ENCODE peak calls at places on chromosomes 11 and 22, in eight cellular contexts. G is GM20000, M is osteoblast, X is kidney, P is AG09309, T is fibroblast of the aortic adventitia, U is lung, I is H9. F is an unnamed sample.

GRCh38 chr11:70251583-70252285 is 18.8 kb upstream of the PPFIA1 start:
- DNase-seq in I (no peak), P (no peak), T (peak; percentile 55), U (no peak), M (peak; percentile 73), G (no peak), X (peak; percentile 42), F (no peak)

GRCh38 chr11:85875505-85875904 is 20.3 kb downstream of the CCDC83 start:
- DNase-seq in M (no peak), T (peak; percentile 28), P (peak; percentile 44), U (no peak), G (no peak), X (no peak), I (no peak), F (no peak)

GRCh38 chr11:61897387-61898246 is 6.3 kb upstream of the FADS3 start:
- DNase-seq in I (peak; percentile 89), G (peak; percentile 87), M (peak; percentile 98), U (peak; percentile 78), P (no peak), T (peak; percentile 67), X (peak; percentile 91), F (no peak)

GRCh38 chr11:68579455-68579854 is 104.9 kb upstream of the GAL start:
- DNase-seq in T (peak; percentile 4), I (no peak), X (no peak), P (no peak), M (peak; percentile 54), G (no peak), U (no peak), F (no peak)

GRCh38 chr11:76665172-76665571 is 5.4 kb downstream of the LRRC32 start:
- DNase-seq in I (peak; percentile 15), P (no peak), U (no peak), G (no peak), X (peak; percentile 40), M (peak; percentile 27), T (no peak), F (peak; percentile 38)

GRCh38 chr11:74877132-74877531 is 71.8 kb downstream of the XRRA1 start:
- DNase-seq in G (no peak), M (no peak), I (no peak), P (no peak), U (no peak), X (no peak), T (no peak), F (no peak)

GRCh38 chr22:33188316-33188715 is 130.1 kb upstream of the SYN3 start:
- DNase-seq in U (no peak), P (no peak), G (no peak), M (peak; percentile 1), X (no peak), T (no peak), I (no peak), F (no peak)

GRCh38 chr11:409600-410471 is 5.0 kb downstream of the SIGIRR start:
- DNase-seq in U (no peak), M (no peak), X (peak; percentile 71), G (no peak), P (no peak), I (no peak), T (no peak), F (no peak)

GRCh38 chr11:92325416-92325815 is 100.8 kb downstream of the FAT3 start:
- DNase-seq in I (no peak), T (no peak), X (no peak), G (no peak), M (no peak), P (no peak), U (no peak), F (no peak)

GRCh38 chr11:64339754-64340408 is at the start of gene CCDC88B:
- DNase-seq in I (no peak), P (no peak), X (peak; percentile 90), U (peak; percentile 74), M (peak; percentile 58), G (peak; percentile 92), T (no peak), F (no peak)

GRCh38 chr11:93756748-93757147 is 15.3 kb downstream of the C11orf54 start:
- DNase-seq in U (no peak), M (no peak), I (no peak), T (no peak), P (no peak), X (no peak), G (peak; percentile 23), F (no peak)

GRCh38 chr22:27317156-27317555 is 484.4 kb downstream of the MN1 start:
- DNase-seq in I (peak; percentile 50), P (no peak), M (no peak), X (no peak), T (peak; percentile 26), G (no peak), U (no peak), F (no peak)

GRCh38 chr11:63915961-63916836 is 765 bp downstream of the RCOR2 start:
- DNase-seq in X (peak; percentile 82), I (peak; percentile 92), T (peak; percentile 16), U (no peak), M (peak; percentile 97), P (no peak), G (peak; percentile 80), F (no peak)

GRCh38 chr11:131895865-131896264 is 525.5 kb downstream of the NTM start:
- DNase-seq in G (no peak), X (no peak), T (no peak), I (no peak), P (no peak), U (no peak), M (no peak), F (no peak)
- TF ChIP-seq CTCF in G (no peak), X (no peak), T (no peak), I (peak; percentile 20), P (no peak), U (no peak), M (no peak), F (peak; percentile 56)

GRCh38 chr11:121661796-121662508 is 209.2 kb upstream of the SORL1-AS1 start:
- DNase-seq in I (no peak), X (no peak), M (peak; percentile 85), P (peak; percentile 79), T (peak; percentile 92), U (no peak), G (no peak), F (no peak)
- TF ChIP-seq CTCF in I (no peak), X (no peak), M (peak; percentile 53), P (peak; percentile 28), T (peak; percentile 48), U (no peak), G (no peak), F (peak; percentile 17)

DNA sequence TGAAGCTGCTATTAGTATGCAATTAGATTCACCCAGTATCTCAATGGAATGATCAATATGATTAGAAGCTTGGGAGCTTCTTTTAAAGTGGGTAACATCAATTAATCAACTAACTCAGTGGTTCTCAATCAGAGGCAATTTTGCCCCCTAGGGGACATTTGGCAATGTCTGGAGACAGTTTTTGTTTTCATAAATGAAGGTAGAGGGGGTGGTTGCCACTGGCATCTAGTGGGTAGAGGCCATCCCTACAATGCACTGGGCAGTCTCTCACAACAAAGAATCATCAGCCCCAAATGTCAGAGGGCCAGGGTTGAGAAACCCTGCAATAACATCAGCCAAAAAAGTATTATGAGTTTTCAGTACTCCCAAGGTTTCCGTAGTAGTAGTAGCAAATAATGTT is 5.9 kb upstream of the AMOTL1 start:
- DNase-seq in M (no peak), X (no peak), U (no peak), P (no peak), I (no peak), G (no peak), T (no peak), F (no peak)
- TF ChIP-seq CTCF in M (peak; percentile 41), X (peak; percentile 24), U (peak; percentile 24), P (peak; percentile 57), I (peak; percentile 54), G (peak; percentile 6), T (no peak), F (peak; percentile 68)

DNA sequence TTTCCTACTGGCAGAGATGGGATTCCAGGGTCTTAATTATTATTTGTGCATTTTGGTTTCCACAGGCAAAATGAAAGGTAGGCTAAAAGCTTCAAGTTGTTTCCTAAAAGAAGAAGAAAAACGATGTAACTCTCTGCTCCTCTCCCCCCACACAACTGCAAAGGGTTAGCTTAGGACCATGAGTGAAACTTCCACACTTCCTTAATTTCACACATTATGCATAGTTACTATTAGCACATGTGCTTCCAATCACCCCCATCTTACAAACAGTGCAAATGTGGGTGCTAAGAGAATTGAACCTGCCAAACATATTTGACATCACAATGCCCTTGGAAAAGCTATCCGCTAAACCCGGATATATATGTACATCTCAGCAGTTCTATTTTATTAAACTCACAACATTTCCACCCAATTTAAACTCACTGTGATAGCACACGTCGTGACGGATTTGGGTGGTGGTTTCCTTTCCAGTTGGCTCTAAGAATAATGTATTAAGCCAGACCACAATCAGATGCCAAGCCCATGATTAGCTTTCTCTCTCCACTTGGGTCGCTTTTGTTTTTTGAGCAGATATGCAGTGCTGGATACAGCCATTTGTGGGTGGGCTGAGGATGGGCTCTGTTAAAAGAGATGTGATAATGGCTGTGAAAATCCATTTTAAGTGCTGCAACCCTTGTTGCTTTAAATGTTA is 245.0 kb upstream of the POU2AF2 start:
- DNase-seq in U (no peak), X (no peak), M (no peak), G (no peak), I (no peak), T (peak; percentile 97), P (no peak), F (no peak)
- TF ChIP-seq CTCF in U (no peak), X (no peak), M (no peak), G (no peak), I (no peak), T (peak; percentile 29), P (no peak), F (no peak)

DNA sequence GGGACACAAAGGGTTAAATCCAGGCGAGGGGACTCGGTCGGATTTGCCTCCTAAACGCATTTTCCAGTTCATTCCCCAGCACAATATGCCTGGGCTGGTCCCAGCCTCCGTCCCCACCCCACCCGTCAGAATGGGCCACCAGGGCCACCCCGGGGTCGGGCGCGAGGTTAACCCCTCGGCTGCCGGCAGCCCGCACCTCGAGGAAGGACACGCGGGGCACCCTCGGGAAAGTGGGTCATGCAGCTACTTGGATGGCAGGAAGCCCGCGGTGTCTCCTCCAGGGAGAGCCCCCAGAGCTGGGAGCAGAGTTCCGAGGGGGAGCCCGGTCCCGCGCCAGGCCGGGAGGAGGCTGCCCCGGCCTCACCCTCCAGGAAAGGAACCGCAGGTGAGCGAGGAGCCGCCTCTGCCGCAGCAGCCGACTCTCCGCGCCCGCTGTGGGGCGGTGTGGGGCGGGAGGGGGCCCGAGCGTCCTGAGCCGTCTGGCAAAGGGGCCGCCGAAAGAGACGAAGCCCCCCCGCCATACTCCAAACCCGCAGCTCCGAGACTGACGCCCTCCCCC is 1.4 kb downstream of the NECTIN1 start:
- DNase-seq in X (no peak), P (no peak), T (no peak), U (no peak), I (peak; percentile 66), G (peak; percentile 79), M (peak; percentile 90), F (no peak)
- TF ChIP-seq CTCF in X (peak; percentile 21), P (peak; percentile 14), T (peak; percentile 37), U (no peak), I (peak; percentile 19), G (peak; percentile 26), M (no peak), F (peak; percentile 57)